ENCODE peak calls at places on chromosome X, in six cellular contexts. One of them, this sample, is unnamed.

GRCh38 chrX:50905334-50905733 is 5.2 kb upstream of the BMP15 start:
- DNase-seq in activated T-helper 1 cell treated with Interleukin-2 at 50 U/mL for 16 hours: no peak
- DNase-seq in fibroblast of pulmonary artery: no peak
- DNase-seq in RPMI7951: no peak
- DNase-seq in fibroblast of lung: no peak
- DNase-seq in activated T-cell treated with anti-CD3 and anti-CD28 coated beads for 1 hour: no peak
- DNase-seq in this sample: no peak

GRCh38 chrX:155259752-155260151 is 4.5 kb downstream of the RAB39B start:
- DNase-seq in activated T-helper 1 cell treated with Interleukin-2 at 50 U/mL for 16 hours: no peak
- DNase-seq in fibroblast of pulmonary artery: no peak
- DNase-seq in RPMI7951: no peak
- DNase-seq in fibroblast of lung: no peak
- DNase-seq in activated T-cell treated with anti-CD3 and anti-CD28 coated beads for 1 hour: no peak
- DNase-seq in this sample: no peak

GRCh38 chrX:150569155-150569477 is 695 bp downstream of the MTM1 start:
- DNase-seq in activated T-helper 1 cell treated with Interleukin-2 at 50 U/mL for 16 hours: peak
- DNase-seq in fibroblast of pulmonary artery: peak
- DNase-seq in RPMI7951: no peak
- DNase-seq in fibroblast of lung: no peak
- DNase-seq in activated T-cell treated with anti-CD3 and anti-CD28 coated beads for 1 hour: no peak
- DNase-seq in this sample: no peak

GRCh38 chrX:33339219-33339618 is 127.9 kb upstream of the DMD start:
- DNase-seq in activated T-helper 1 cell treated with Interleukin-2 at 50 U/mL for 16 hours: no peak
- DNase-seq in fibroblast of pulmonary artery: peak
- DNase-seq in RPMI7951: no peak
- DNase-seq in fibroblast of lung: no peak
- DNase-seq in activated T-cell treated with anti-CD3 and anti-CD28 coated beads for 1 hour: no peak
- DNase-seq in this sample: no peak

GRCh38 chrX:39309018-39309620 is 507.9 kb downstream of the MID1IP1 start:
- DNase-seq in activated T-helper 1 cell treated with Interleukin-2 at 50 U/mL for 16 hours: no peak
- DNase-seq in fibroblast of pulmonary artery: peak
- DNase-seq in RPMI7951: peak
- DNase-seq in fibroblast of lung: peak
- DNase-seq in activated T-cell treated with anti-CD3 and anti-CD28 coated beads for 1 hour: no peak
- DNase-seq in this sample: peak

GRCh38 chrX:323721-324628 is 5.4 kb upstream of the GTPBP6 start:
- DNase-seq in activated T-helper 1 cell treated with Interleukin-2 at 50 U/mL for 16 hours: no peak
- DNase-seq in fibroblast of pulmonary artery: peak
- DNase-seq in RPMI7951: peak
- DNase-seq in fibroblast of lung: peak
- DNase-seq in activated T-cell treated with anti-CD3 and anti-CD28 coated beads for 1 hour: no peak
- DNase-seq in this sample: peak

GRCh38 chrX:119155416-119156035 is 27.9 kb upstream of the KIAA1210 start:
- DNase-seq in activated T-helper 1 cell treated with Interleukin-2 at 50 U/mL for 16 hours: no peak
- DNase-seq in fibroblast of pulmonary artery: peak
- DNase-seq in RPMI7951: peak
- DNase-seq in fibroblast of lung: peak
- DNase-seq in activated T-cell treated with anti-CD3 and anti-CD28 coated beads for 1 hour: no peak
- DNase-seq in this sample: peak

GRCh38 chrX:25144043-25144940 is 128.5 kb upstream of the ARX start:
- DNase-seq in activated T-helper 1 cell treated with Interleukin-2 at 50 U/mL for 16 hours: no peak
- DNase-seq in fibroblast of pulmonary artery: peak
- DNase-seq in RPMI7951: peak
- DNase-seq in fibroblast of lung: peak
- DNase-seq in activated T-cell treated with anti-CD3 and anti-CD28 coated beads for 1 hour: peak
- DNase-seq in this sample: peak

GRCh38 chrX:130631011-130631410 is 229.2 kb downstream of the RBMX2 start:
- DNase-seq in activated T-helper 1 cell treated with Interleukin-2 at 50 U/mL for 16 hours: no peak
- DNase-seq in fibroblast of pulmonary artery: no peak
- DNase-seq in RPMI7951: no peak
- DNase-seq in fibroblast of lung: no peak
- DNase-seq in activated T-cell treated with anti-CD3 and anti-CD28 coated beads for 1 hour: no peak
- DNase-seq in this sample: no peak

GRCh38 chrX:48465336-48465933 is 4.6 kb downstream of the SLC38A5 start:
- DNase-seq in activated T-helper 1 cell treated with Interleukin-2 at 50 U/mL for 16 hours: no peak
- DNase-seq in fibroblast of pulmonary artery: peak
- DNase-seq in RPMI7951: peak
- DNase-seq in fibroblast of lung: peak
- DNase-seq in activated T-cell treated with anti-CD3 and anti-CD28 coated beads for 1 hour: no peak
- DNase-seq in this sample: peak

GRCh38 chrX:23742174-23742692 is 843 bp downstream of the ACOT9 start:
- DNase-seq in activated T-helper 1 cell treated with Interleukin-2 at 50 U/mL for 16 hours: no peak
- DNase-seq in fibroblast of pulmonary artery: peak
- DNase-seq in RPMI7951: peak
- DNase-seq in fibroblast of lung: peak
- DNase-seq in activated T-cell treated with anti-CD3 and anti-CD28 coated beads for 1 hour: no peak
- DNase-seq in this sample: peak

GRCh38 chrX:1453951-1454785 is 1.5 kb upstream of the ASMTL start:
- DNase-seq in activated T-helper 1 cell treated with Interleukin-2 at 50 U/mL for 16 hours: peak
- DNase-seq in fibroblast of pulmonary artery: peak
- DNase-seq in RPMI7951: peak
- DNase-seq in fibroblast of lung: peak
- DNase-seq in activated T-cell treated with anti-CD3 and anti-CD28 coated beads for 1 hour: peak
- DNase-seq in this sample: peak

GRCh38 chrX:72003811-72004750 is 93.4 kb downstream of the NHSL2 start:
- DNase-seq in activated T-helper 1 cell treated with Interleukin-2 at 50 U/mL for 16 hours: no peak
- DNase-seq in fibroblast of pulmonary artery: peak
- DNase-seq in RPMI7951: peak
- DNase-seq in fibroblast of lung: peak
- DNase-seq in activated T-cell treated with anti-CD3 and anti-CD28 coated beads for 1 hour: no peak
- DNase-seq in this sample: peak

GRCh38 chrX:144681501-144681900 is 565.8 kb upstream of the SPANXN1 start:
- DNase-seq in activated T-helper 1 cell treated with Interleukin-2 at 50 U/mL for 16 hours: no peak
- DNase-seq in fibroblast of pulmonary artery: peak
- DNase-seq in RPMI7951: peak
- DNase-seq in fibroblast of lung: peak
- DNase-seq in activated T-cell treated with anti-CD3 and anti-CD28 coated beads for 1 hour: no peak
- DNase-seq in this sample: peak

GRCh38 chrX:100409316-100410082 is 574 bp downstream of the PCDH19 start:
- DNase-seq in activated T-helper 1 cell treated with Interleukin-2 at 50 U/mL for 16 hours: no peak
- DNase-seq in fibroblast of pulmonary artery: peak
- DNase-seq in RPMI7951: peak
- DNase-seq in fibroblast of lung: peak
- DNase-seq in activated T-cell treated with anti-CD3 and anti-CD28 coated beads for 1 hour: no peak
- DNase-seq in this sample: peak

GRCh38 chrX:129359269-129359668 is 164.0 kb downstream of the SMARCA1 start:
- DNase-seq in activated T-helper 1 cell treated with Interleukin-2 at 50 U/mL for 16 hours: no peak
- DNase-seq in fibroblast of pulmonary artery: peak
- DNase-seq in RPMI7951: peak
- DNase-seq in fibroblast of lung: peak
- DNase-seq in activated T-cell treated with anti-CD3 and anti-CD28 coated beads for 1 hour: no peak
- DNase-seq in this sample: peak

GRCh38 chrX:22345884-22346283 is 73.2 kb downstream of the CBLL2 start:
- DNase-seq in activated T-helper 1 cell treated with Interleukin-2 at 50 U/mL for 16 hours: no peak
- DNase-seq in fibroblast of pulmonary artery: no peak
- DNase-seq in RPMI7951: no peak
- DNase-seq in fibroblast of lung: peak
- DNase-seq in activated T-cell treated with anti-CD3 and anti-CD28 coated beads for 1 hour: no peak
- DNase-seq in this sample: no peak

GRCh38 chrX:71175531-71175930 is 30.9 kb downstream of the NLGN3 start:
- DNase-seq in activated T-helper 1 cell treated with Interleukin-2 at 50 U/mL for 16 hours: no peak
- DNase-seq in fibroblast of pulmonary artery: no peak
- DNase-seq in RPMI7951: no peak
- DNase-seq in fibroblast of lung: no peak
- DNase-seq in activated T-cell treated with anti-CD3 and anti-CD28 coated beads for 1 hour: no peak
- DNase-seq in this sample: no peak

GRCh38 chrX:19388741-19389140 is 45.0 kb downstream of the PDHA1 start:
- DNase-seq in activated T-helper 1 cell treated with Interleukin-2 at 50 U/mL for 16 hours: no peak
- DNase-seq in fibroblast of pulmonary artery: no peak
- DNase-seq in RPMI7951: no peak
- DNase-seq in fibroblast of lung: no peak
- DNase-seq in activated T-cell treated with anti-CD3 and anti-CD28 coated beads for 1 hour: no peak
- DNase-seq in this sample: no peak

GRCh38 chrX:53195401-53195800 is 29.6 kb downstream of the KDM5C start:
- DNase-seq in activated T-helper 1 cell treated with Interleukin-2 at 50 U/mL for 16 hours: no peak
- DNase-seq in fibroblast of pulmonary artery: no peak
- DNase-seq in RPMI7951: no peak
- DNase-seq in fibroblast of lung: no peak
- DNase-seq in activated T-cell treated with anti-CD3 and anti-CD28 coated beads for 1 hour: no peak
- DNase-seq in this sample: no peak

This sample was measured in mesenchymal stem cell.